ENCODE peak calls at places on chromosomes 13 and 19, in six cellular contexts. O, N, Q, C, X and U are unnamed samples.

GRCh38 chr13:87147076-87147475 is 524.1 kb upstream of the SLITRK5 start:
- DNase-seq in O (no peak), N (no peak), Q (no peak), C (no peak), X (no peak), U (no peak)

GRCh38 chr13:96499646-96500045 is 409.7 kb downstream of the HS6ST3 start:
- DNase-seq in O (no peak), N (no peak), Q (no peak), C (no peak), X (no peak), U (no peak)

GRCh38 chr19:13103585-13103923 is 896 bp upstream of the LYL1 start:
- DNase-seq in O (no peak), N (no peak), Q (no peak), C (no peak), X (no peak), U (no peak)

GRCh38 chr19:23571175-23571574 is 115.8 kb downstream of the ZNF675 start:
- DNase-seq in O (no peak), N (no peak), Q (no peak), C (no peak), X (no peak), U (no peak)

GRCh38 chr13:59494560-59494970 is 669.2 kb downstream of the DIAPH3 start:
- DNase-seq in O (no peak), N (no peak), Q (no peak), C (no peak), X (no peak), U (no peak)

GRCh38 chr13:70604448-70604847 is 496.2 kb upstream of the KLHL1 start:
- DNase-seq in O (no peak), N (no peak), Q (no peak), C (no peak), X (no peak), U (no peak)

GRCh38 chr13:109744512-109745051 is 41.8 kb downstream of the IRS2 start:
- DNase-seq in O (no peak), N (peak; percentile 91), Q (no peak), C (no peak), X (peak; percentile 23), U (no peak)

GRCh38 chr13:72726721-72727416 is 560 bp downstream of the MZT1 start:
- DNase-seq in O (peak; percentile 7), N (peak; percentile 41), Q (no peak), C (no peak), X (peak; percentile 63), U (peak; percentile 91)

GRCh38 chr19:50514346-50515167 is 844 bp upstream of the ASPDH start:
- DNase-seq in O (no peak), N (no peak), Q (no peak), C (no peak), X (no peak), U (no peak)

GRCh38 chr13:88979465-88980180 is 1308.5 kb downstream of the SLITRK5 start:
- DNase-seq in O (no peak), N (no peak), Q (no peak), C (no peak), X (no peak), U (no peak)

GRCh38 chr19:35935911-35936737 is at the start of gene LRFN3:
- DNase-seq in O (peak; percentile 94), N (peak; percentile 76), Q (peak; percentile 85), C (peak; percentile 38), X (peak; percentile 81), U (peak; percentile 93)

GRCh38 chr19:44925114-44925891 is 10.9 kb downstream of the APOC1 start:
- DNase-seq in O (no peak), N (peak; percentile 88), Q (no peak), C (peak; percentile 56), X (peak; percentile 74), U (peak; percentile 83)

GRCh38 chr19:1401138-1401888 is at the start of gene GAMT:
- DNase-seq in O (no peak), N (no peak), Q (no peak), C (no peak), X (peak; percentile 52), U (no peak)

GRCh38 chr19:6731822-6732221 is 5.6 kb downstream of the GPR108 start:
- DNase-seq in O (no peak), N (no peak), Q (no peak), C (no peak), X (no peak), U (peak; percentile 74)

GRCh38 chr19:7541481-7541824 is 5.9 kb downstream of the PNPLA6 start:
- DNase-seq in O (no peak), N (no peak), Q (no peak), C (no peak), X (no peak), U (no peak)

GRCh38 chr13:98172570-98173405 is 4.3 kb downstream of the RNF113B start:
- DNase-seq in O (no peak), N (no peak), Q (no peak), C (no peak), X (no peak), U (no peak)

GRCh38 chr19:45250832-45251451 is at the start of gene MARK4:
- DNase-seq in O (peak; percentile 57), N (peak; percentile 70), Q (peak; percentile 83), C (no peak), X (peak; percentile 49), U (peak; percentile 37)

GRCh38 chr13:30453727-30454126 is 12.0 kb downstream of the HMGB1 start:
- DNase-seq in O (no peak), N (no peak), Q (no peak), C (no peak), X (no peak), U (no peak)

DNA sequence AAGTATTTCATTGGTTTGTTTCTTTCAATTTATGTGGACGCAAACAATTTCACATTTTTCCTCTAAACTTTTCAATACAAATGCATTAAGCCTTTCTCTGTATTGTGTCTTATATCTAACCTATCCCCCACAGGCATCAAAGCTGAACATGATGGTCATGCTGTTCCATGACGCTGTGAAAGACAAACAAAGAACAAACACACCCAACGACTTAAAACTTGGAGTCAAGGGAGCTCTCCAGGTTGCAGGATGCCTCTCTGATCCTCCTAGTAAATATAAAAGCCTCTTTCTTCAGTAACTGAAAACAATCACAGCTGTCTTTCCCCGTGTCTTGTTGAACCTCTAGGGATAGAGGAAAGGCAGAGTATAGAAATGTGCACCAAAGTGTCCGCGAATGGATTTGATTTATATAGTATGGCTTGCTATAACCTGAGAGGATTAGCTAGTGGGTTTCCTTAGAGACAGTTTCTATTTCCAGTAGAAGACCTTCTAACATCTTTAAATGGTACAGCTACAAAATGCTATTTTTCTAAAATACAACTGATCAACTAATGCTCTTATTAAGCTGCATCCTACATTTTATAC is 43.1 kb downstream of the PCDH9 start:
- DNase-seq in O (no peak), N (no peak), Q (no peak), C (no peak), X (no peak), U (no peak)
- TF ChIP-seq POLR2A in O (no peak), N (no peak), Q (no peak), C (no peak), X (no peak), U (no peak)

DNA sequence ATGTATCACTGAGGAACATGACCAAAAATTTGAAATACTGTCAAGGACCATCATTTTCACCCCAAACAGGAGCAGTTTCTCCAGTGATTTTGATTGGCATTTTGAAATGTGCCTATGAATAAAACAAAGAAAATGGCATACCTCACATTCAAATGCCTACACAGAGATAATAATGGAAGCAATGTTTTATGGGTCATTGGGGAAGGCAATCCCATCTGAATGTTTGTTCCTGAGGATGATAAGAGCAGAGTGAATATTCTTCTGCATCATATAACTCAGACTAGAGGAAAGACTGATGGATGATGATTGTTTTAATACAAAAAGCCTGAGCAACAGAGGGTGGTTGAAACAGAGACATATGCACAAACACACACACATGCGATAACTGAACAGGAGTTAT is 2749.9 kb downstream of the PCDH9 start:
- DNase-seq in O (no peak), N (no peak), Q (no peak), C (no peak), X (no peak), U (no peak)
- TF ChIP-seq EP300 in O (no peak), N (no peak), Q (no peak), C (no peak), X (no peak), U (no peak)

GRCh38 chr19:3471954-3472655 is 8.2 kb downstream of the SMIM24 start:
- DNase-seq in O (no peak), N (peak; percentile 67), Q (peak; percentile 86), C (no peak), X (peak; percentile 32), U (no peak)

GRCh38 chr19:3476830-3477229 is 3.5 kb downstream of the SMIM24 start:
- DNase-seq in O (no peak), N (no peak), Q (no peak), C (no peak), X (no peak), U (no peak)

GRCh38 chr19:3474614-3475013 is 5.7 kb downstream of the SMIM24 start:
- DNase-seq in O (no peak), N (no peak), Q (no peak), C (no peak), X (no peak), U (no peak)

GRCh38 chr19:3475449-3475848 is 4.9 kb downstream of the SMIM24 start:
- DNase-seq in O (no peak), N (no peak), Q (no peak), C (no peak), X (no peak), U (no peak)

GRCh38 chr19:3474015-3474414 is 6.3 kb downstream of the SMIM24 start:
- DNase-seq in O (no peak), N (no peak), Q (no peak), C (no peak), X (peak; percentile 54), U (no peak)
- H3K4me3 ChIP-seq in O (no peak overlapping the region), N (no peak overlapping the region), Q (no peak overlapping the region), C (no peak overlapping the region), X (no peak overlapping the region), U (no peak overlapping the region)

GRCh38 chr19:19385900-19386339 is 19.6 kb upstream of the GATAD2A start:
- DNase-seq in O (no peak), N (peak; percentile 55), Q (peak; percentile 74), C (no peak), X (no peak), U (peak; percentile 95)
- TF ChIP-seq POLR2A in O (peak; percentile 67), N (no peak), Q (no peak), C (peak; percentile 45), X (no peak), U (peak; percentile 60)

GRCh38 chr13:40983269-40983668 is 35.8 kb downstream of the ELF1 start:
- DNase-seq in O (no peak), N (no peak), Q (no peak), C (no peak), X (no peak), U (no peak)

GRCh38 chr13:40981949-40982348 is 37.2 kb downstream of the ELF1 start:
- DNase-seq in O (no peak), N (no peak), Q (no peak), C (no peak), X (no peak), U (no peak)

GRCh38 chr13:40983725-40984669 is 35.1 kb downstream of the ELF1 start:
- DNase-seq in O (no peak), N (no peak), Q (no peak), C (no peak), X (no peak), U (no peak)

GRCh38 chr13:40981361-40981760 is 37.8 kb downstream of the ELF1 start:
- DNase-seq in O (no peak), N (no peak), Q (no peak), C (no peak), X (no peak), U (no peak)

DNA sequence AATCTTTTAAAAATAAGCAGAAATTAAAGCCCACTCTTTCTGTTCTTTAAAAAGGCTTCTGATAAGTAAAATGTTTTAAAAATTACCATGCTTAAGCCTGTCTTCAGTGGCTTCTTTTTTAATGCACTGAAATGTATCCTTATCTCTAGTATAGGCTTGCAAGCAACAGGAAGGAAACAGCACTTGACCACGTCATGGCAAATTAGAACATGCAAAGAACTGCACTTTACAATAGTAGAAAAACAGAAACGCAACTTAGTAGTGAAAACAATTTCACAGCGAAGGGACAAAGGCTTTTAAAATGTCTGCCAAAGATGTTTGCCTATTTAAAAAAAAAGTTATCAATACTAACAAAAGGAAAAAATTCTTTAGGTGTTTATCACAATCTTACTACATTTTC is 36.3 kb downstream of the ELF1 start:
- DNase-seq in O (no peak), N (no peak), Q (no peak), C (no peak), X (peak; percentile 41), U (no peak)
- TF ChIP-seq EP300 in O (no peak), N (no peak), Q (no peak), C (peak; percentile 83), X (no peak), U (peak; percentile 94)